ENCODE peak calls at places on chromosomes 4 and X, in seven cellular contexts. A is BJ, F is heart left ventricle, L is cardiac fibroblast, I is fibroblast of lung, D is bronchial epithelial cell, E is colonic mucosa. J is an unnamed sample.

GRCh38 chrX:9897761-9898161 is 69.4 kb upstream of the CLDN34 start:
- DNase-seq in D (no peak), E (no peak), A (peak; percentile 93), F (no peak), I (peak; percentile 97), L (peak; percentile 77), J (peak; percentile 63)

GRCh38 chrX:108736509-108737479 is at the start of gene IRS4:
- DNase-seq in A (no peak), I (peak; percentile 8), E (no peak), D (peak; percentile 3), F (peak; percentile 22), L (peak; percentile 2), J (no peak)

GRCh38 chr4:106478152-106478551 is 109.6 kb upstream of the GIMD1 start:
- DNase-seq in F (no peak), E (no peak), D (no peak), A (no peak), L (no peak), I (no peak), J (no peak)

GRCh38 chr4:138832563-138832962 is 183.0 kb upstream of the NOCT start:
- DNase-seq in A (no peak), I (no peak), D (no peak), F (no peak), L (no peak), E (no peak), J (no peak)

GRCh38 chr4:100797791-100798190 is 280.0 kb upstream of the EMCN start:
- DNase-seq in A (peak; percentile 9), L (no peak), F (no peak), E (no peak), I (peak; percentile 32), D (no peak), J (no peak)

GRCh38 chr4:81392164-81392563 is 79.5 kb downstream of the RASGEF1B start:
- DNase-seq in E (no peak), F (no peak), L (no peak), D (no peak), A (no peak), I (no peak), J (no peak)

GRCh38 chr4:150743564-150744342 is 161.8 kb downstream of the MAB21L2 start:
- DNase-seq in D (peak; percentile 29), A (no peak), E (no peak), I (peak; percentile 51), L (peak; percentile 33), F (no peak), J (no peak)

GRCh38 chrX:148498067-148498466 is 2.4 kb upstream of the AFF2 start:
- DNase-seq in L (no peak), F (no peak), A (no peak), I (no peak), D (no peak), E (no peak), J (no peak)

GRCh38 chr4:3302164-3302785 is 9.5 kb downstream of the RGS12 start:
- DNase-seq in E (no peak), L (no peak), F (no peak), A (no peak), I (peak; percentile 64), D (no peak), J (no peak)

GRCh38 chr4:98113005-98113404 is 30.3 kb downstream of the STPG2 start:
- DNase-seq in I (peak; percentile 26), E (no peak), A (no peak), L (peak; percentile 43), F (peak; percentile 23), D (peak; percentile 35), J (peak; percentile 3)

GRCh38 chr4:184474261-184475095 is at the start of gene IRF2:
- DNase-seq in F (peak; percentile 98), L (peak; percentile 98), D (peak; percentile 90), I (peak; percentile 98), A (peak; percentile 83), E (peak; percentile 97), J (peak; percentile 74)
- TF ChIP-seq CTCF in F (no peak), L (no peak), D (no peak), I (no peak), A (no peak), E (no peak), J (no peak)

DNA sequence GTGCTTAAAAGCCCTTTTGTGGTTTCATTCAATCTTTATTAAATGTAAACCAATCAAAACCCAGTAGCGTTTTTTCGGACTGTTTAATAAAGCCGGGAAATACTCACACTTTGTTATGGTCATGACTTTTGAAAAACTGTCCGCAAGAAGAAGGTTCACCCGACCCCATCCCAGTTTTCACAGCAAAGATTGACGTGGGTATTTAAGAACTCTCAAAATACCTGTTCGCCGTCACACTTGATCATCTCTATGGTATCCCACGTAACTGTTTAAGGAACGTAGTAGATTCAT is 20.9 kb downstream of the ETDB start:
- DNase-seq in F (no peak), I (no peak), E (no peak), A (no peak), D (no peak), L (no peak), J (no peak)
- H3K4me3 ChIP-seq in F (peak overlapping the region; percentile 79), I (peak overlapping the region; percentile 70), E (no peak overlapping the region), A (no peak overlapping the region), D (no peak overlapping the region), L (no peak overlapping the region), J (no peak overlapping the region)

DNA sequence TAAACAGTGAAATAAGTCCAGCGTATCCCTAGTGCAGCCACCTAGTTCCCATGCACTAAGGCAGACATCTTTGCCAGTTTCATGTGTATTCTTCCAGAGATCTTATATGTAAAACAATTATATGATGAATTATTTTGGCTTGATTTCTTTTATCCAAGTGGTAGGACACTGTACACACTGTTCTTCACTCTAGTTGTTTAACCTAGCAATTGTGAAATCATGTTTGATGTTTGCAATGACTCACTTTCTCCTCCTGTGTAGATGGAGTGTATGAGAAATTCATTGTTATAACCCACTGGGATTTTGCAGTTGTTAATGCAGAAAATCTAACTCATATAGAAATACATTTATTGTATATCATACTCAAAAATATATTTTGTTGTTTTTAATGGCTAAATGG is 17.5 kb upstream of the TBC1D1 start:
- DNase-seq in E (no peak), A (no peak), I (peak; percentile 64), D (peak; percentile 90), L (peak; percentile 89), F (no peak), J (no peak)
- TF ChIP-seq CTCF in E (no peak), A (no peak), I (no peak), D (no peak), L (no peak), F (no peak), J (no peak)

DNA sequence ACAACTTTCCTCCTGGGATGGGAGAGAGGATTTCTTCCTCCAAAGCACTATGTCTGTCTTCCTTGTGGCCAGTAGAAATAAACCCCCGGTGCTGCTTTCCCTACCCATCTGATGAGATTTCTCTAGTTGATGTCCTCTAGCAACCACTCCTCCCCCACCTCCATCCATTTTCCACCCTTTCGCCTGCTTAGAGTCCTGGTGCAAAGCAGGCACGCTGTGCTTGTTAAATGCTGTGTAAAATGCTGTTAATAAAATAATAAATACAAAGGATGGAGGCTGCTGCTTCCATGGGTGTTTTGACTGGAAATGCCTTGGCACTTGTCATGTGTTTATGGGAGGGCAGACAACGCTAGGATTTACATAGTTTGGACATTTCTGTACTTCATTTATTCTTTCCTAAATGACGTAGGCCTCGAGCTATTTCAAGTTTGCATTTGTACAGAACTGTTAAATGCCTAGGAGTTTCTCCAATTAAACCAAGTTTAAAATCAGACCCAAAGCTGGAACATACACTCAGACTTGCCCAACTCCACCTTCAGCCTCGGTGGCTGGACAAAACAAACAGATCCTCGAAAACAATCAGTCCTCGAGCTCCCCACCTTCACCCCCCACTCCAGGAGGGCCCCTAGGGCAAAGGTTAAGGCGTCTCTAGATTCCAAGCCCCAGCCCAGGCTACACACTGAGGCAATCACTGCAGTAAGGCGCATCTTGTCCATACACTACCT is 10.0 kb downstream of the BCOR start:
- DNase-seq in F (no peak), E (no peak), L (no peak), I (no peak), D (no peak), A (no peak), J (no peak)
- H3K4me3 ChIP-seq in F (no peak overlapping the region), E (no peak overlapping the region), L (no peak overlapping the region), I (no peak overlapping the region), D (no peak overlapping the region), A (no peak overlapping the region), J (no peak overlapping the region)

GRCh38 chr4:183252959-183253358 is 67.1 kb downstream of the CLDN22 start:
- DNase-seq in I (no peak), D (no peak), F (no peak), A (no peak), E (no peak), L (no peak), J (no peak)
- TF ChIP-seq CTCF in I (no peak), D (no peak), F (no peak), A (no peak), E (no peak), L (no peak), J (no peak)

GRCh38 chr4:107870916-107871786 is 46.4 kb downstream of the SGMS2 start:
- DNase-seq in E (no peak), A (no peak), D (no peak), I (peak; percentile 45), L (peak; percentile 52), F (no peak), J (no peak)
- H3K4me3 ChIP-seq in E (no peak overlapping the region), A (no peak overlapping the region), D (no peak overlapping the region), I (no peak overlapping the region), L (no peak overlapping the region), F (peak overlapping the region; percentile 33), J (no peak overlapping the region)

GRCh38 chr4:127586922-127587571 is 45.7 kb upstream of the INTU start:
- DNase-seq in L (peak; percentile 55), E (no peak), D (peak; percentile 52), I (peak; percentile 51), A (no peak), F (no peak), J (peak; percentile 9)
- TF ChIP-seq CTCF in L (peak; percentile 82), E (peak; percentile 65), D (peak; percentile 81), I (peak; percentile 79), A (peak; percentile 74), F (peak; percentile 58), J (peak; percentile 71)

DNA sequence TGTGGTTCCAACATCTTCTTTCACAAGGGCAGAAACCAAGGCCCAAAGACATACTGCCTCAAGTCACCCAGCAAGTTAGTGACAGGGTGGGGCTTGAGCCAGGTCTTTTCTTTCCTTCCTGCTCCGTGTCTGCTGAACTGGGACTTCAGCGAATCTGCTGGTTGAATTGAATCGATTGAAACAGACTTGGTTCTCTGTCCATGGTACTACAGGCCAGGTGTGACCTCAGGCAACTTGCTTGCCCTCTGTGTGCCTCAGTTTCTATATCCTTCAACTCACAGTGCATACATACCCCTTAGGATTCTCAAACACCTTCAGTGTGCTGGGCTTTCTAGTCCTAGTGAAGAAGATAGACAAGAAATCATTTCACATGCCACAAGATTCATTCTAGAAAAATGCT is 2.0 kb upstream of the ABLIM2 start:
- DNase-seq in A (no peak), I (no peak), L (no peak), F (no peak), D (no peak), E (no peak), J (no peak)
- H3K4me3 ChIP-seq in A (no peak overlapping the region), I (no peak overlapping the region), L (no peak overlapping the region), F (no peak overlapping the region), D (no peak overlapping the region), E (no peak overlapping the region), J (no peak overlapping the region)

GRCh38 chr4:159292137-159292896 is 189.4 kb downstream of the RAPGEF2 start:
- DNase-seq in F (no peak), D (no peak), A (no peak), I (no peak), E (no peak), L (no peak), J (no peak)
- TF ChIP-seq CTCF in F (no peak), D (peak; percentile 11), A (no peak), I (no peak), E (no peak), L (no peak), J (no peak)